ENCODE peak calls at places on chromosomes 7 and 10, in four cellular contexts. M, I, F and Z are unnamed samples.

GRCh38 chr7:110623436-110623835 is 467.5 kb upstream of the LRRN3 start:
- DNase-seq in M (no peak), I (no peak), F (no peak), Z (no peak)

GRCh38 chr10:60170250-60170649 is 219.4 kb downstream of the ANK3 start:
- DNase-seq in M (no peak), I (no peak), F (peak), Z (no peak)

GRCh38 chr10:114869500-114869899 is 47.9 kb downstream of the FHIP2A start:
- DNase-seq in M (no peak), I (no peak), F (no peak), Z (no peak)

GRCh38 chr7:117724898-117725297 is 148.3 kb downstream of the CTTNBP2 start:
- DNase-seq in M (no peak), I (no peak), F (no peak), Z (no peak)

GRCh38 chr10:6171891-6172354 is 30.8 kb upstream of the PFKFB3 start:
- DNase-seq in M (no peak), I (no peak), F (no peak), Z (no peak)

GRCh38 chr7:98467570-98468312 is 66.9 kb upstream of the BAIAP2L1 start:
- DNase-seq in M (no peak), I (peak), F (no peak), Z (no peak)

GRCh38 chr7:102468416-102469350 is 3.9 kb downstream of the LRWD1 start:
- DNase-seq in M (no peak), I (no peak), F (no peak), Z (no peak)

GRCh38 chr10:107275806-107276205 is 111.3 kb upstream of the SORCS1 start:
- DNase-seq in M (no peak), I (no peak), F (no peak), Z (no peak)

GRCh38 chr7:23970193-23970592 is 260.2 kb downstream of the STK31 start:
- DNase-seq in M (no peak), I (no peak), F (no peak), Z (no peak)

GRCh38 chr10:20350509-20350908 is 534.3 kb downstream of the PLXDC2 start:
- DNase-seq in M (no peak), I (no peak), F (no peak), Z (no peak)

GRCh38 chr7:104089622-104090021 is 100.2 kb upstream of the RELN start:
- DNase-seq in M (no peak), I (no peak), F (no peak), Z (no peak)

GRCh38 chr7:73904219-73905136 is 43.5 kb downstream of the TMEM270 start:
- DNase-seq in M (no peak), I (no peak), F (no peak), Z (peak)

GRCh38 chr7:69198250-69198649 is 400.0 kb upstream of the AUTS2 start:
- DNase-seq in M (no peak), I (no peak), F (no peak), Z (no peak)

GRCh38 chr7:149856-150636 is 42.3 kb upstream of the FAM20C start:
- DNase-seq in M (no peak), I (peak), F (no peak), Z (peak)

GRCh38 chr10:86880971-86881370 is 76.4 kb downstream of the MMRN2 start:
- DNase-seq in M (no peak), I (no peak), F (no peak), Z (no peak)

GRCh38 chr10:113056468-113057021 is 106.5 kb downstream of the TCF7L2 start:
- DNase-seq in M (no peak), I (no peak), F (no peak), Z (no peak)

GRCh38 chr10:86642499-86642898 is 11.8 kb upstream of the OPN4 start:
- DNase-seq in M (no peak), I (no peak), F (peak), Z (peak)

GRCh38 chr10:110226926-110227641 is 19.7 kb downstream of the MXI1 start:
- DNase-seq in M (no peak), I (peak), F (peak), Z (no peak)

GRCh38 chr10:129725890-129726631 is 238.0 kb downstream of the EBF3 start:
- DNase-seq in M (no peak), I (no peak), F (no peak), Z (no peak)

GRCh38 chr7:2934984-2935740 is 91.1 kb upstream of the GNA12 start:
- DNase-seq in M (no peak), I (peak), F (no peak), Z (peak)

GRCh38 chr7:133026210-133026859 is 55.6 kb downstream of the CHCHD3 start:
- DNase-seq in M (no peak), I (no peak), F (no peak), Z (no peak)

GRCh38 chr10:15345450-15345849 is 25.6 kb downstream of the FAM171A1 start:
- DNase-seq in M (no peak), I (no peak), F (no peak), Z (peak)

GRCh38 chr7:15309891-15310290 is 251.9 kb downstream of the AGMO start:
- DNase-seq in M (no peak), I (no peak), F (no peak), Z (no peak)

GRCh38 chr7:15308831-15309230 is 253.0 kb downstream of the AGMO start:
- DNase-seq in M (no peak), I (no peak), F (no peak), Z (no peak)

GRCh38 chr7:15306286-15306685 is 255.5 kb downstream of the AGMO start:
- DNase-seq in M (no peak), I (no peak), F (no peak), Z (no peak)

GRCh38 chr7:15303357-15303756 is 258.5 kb downstream of the AGMO start:
- DNase-seq in M (no peak), I (no peak), F (no peak), Z (no peak)

DNA sequence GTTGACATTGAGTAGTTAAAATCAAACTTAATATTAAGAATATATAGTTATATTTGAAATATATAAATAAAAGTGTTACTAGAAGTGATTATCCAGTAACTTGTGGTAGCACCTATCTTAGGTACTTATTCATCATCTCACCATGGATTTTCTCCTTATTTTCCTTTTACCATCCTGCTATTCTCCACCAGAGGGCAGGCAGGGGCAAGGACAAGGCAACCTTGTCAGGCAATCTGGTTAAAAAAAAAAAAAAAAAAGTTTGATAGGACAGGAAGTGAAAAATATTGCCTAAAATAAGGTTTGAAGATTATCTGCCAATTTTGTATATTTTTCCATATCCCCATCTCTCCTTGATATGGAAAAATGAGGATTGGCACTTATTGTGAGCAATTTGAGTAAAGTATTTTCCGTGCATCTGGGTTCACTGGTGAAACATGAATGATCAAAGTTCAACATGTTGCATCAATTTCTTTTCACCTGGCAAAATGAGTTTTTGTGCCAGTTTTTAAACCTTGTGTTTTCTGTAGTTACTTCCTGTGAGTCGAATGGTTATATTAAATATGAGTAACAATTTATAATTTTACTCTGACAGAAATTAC is 256.7 kb downstream of the AGMO start:
- DNase-seq in M (no peak), I (peak), F (peak), Z (peak)
- TF ChIP-seq TEAD4 in M (no peak), I (no peak), F (no peak), Z (no peak)

DNA sequence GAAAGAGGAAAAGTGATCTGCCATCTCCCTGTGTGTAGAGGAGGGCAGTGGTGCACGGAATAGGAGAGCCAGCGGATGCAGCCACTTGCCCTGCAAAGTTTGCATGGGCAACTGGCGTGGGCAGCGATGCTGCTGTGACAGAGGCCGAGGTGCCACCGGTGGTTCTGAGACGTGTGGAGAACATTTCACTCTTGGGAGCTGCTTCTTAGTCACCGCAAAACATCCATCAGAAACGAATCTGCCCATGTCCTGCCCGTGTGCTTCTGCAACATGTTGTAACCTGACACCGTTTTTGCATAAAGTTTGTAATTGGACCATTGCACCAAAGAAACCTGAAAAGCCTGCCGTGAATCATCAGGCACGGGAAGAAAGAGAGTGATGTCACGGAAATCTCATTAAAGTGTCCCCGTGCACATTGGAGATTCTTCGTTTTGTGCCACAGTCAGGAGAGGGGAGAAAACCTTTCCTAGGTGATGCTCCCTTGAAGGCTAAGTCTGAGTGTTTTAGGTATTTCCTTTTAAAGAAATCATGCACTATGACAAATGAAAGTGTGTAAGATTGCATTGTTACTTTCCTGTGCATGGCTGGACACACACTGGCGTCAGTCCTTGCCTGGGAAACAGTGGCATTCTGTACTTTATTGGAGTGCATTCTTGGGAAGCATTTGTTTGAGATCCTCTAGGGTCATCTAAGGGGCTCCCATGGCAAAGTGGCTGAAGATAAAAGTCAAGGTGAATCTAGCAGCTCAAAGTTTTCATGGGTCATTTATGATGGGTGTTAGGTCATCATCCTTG is 302.6 kb downstream of the KLF6 start:
- DNase-seq in M (no peak), I (no peak), F (peak), Z (no peak)
- TF ChIP-seq TEAD4 in M (no peak), I (no peak), F (no peak), Z (no peak)

GRCh38 chr10:94133239-94133638 is 139.5 kb downstream of the PLCE1 start:
- DNase-seq in M (no peak), I (no peak), F (no peak), Z (peak)
- TF ChIP-seq TEAD4 in M (no peak), I (no peak), F (no peak), Z (no peak)

DNA sequence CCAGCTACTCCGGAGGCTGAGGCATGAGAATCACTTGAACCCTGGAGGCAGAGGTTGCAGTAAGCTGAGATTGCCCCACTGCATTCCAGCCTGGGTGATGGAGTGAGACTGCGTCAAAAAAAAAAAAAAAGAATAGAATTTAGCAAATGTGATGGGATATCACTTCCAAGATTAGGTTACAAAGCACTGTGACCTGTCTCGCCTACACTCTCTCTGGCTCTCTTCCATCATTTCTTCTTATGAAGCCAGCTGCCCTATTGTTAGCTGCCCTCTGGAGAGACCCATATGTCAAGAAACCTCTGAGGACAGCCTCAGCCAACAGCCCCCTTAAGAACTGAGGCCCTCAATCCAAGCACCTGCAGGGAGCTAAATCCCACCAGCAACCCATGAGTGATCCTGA is 28.2 kb downstream of the ARHGAP21 start:
- DNase-seq in M (no peak), I (no peak), F (no peak), Z (no peak)
- TF ChIP-seq TEAD4 in M (no peak), I (no peak), F (no peak), Z (no peak)

GRCh38 chr7:134831862-134832261 is 52.4 kb downstream of the CALD1 start:
- DNase-seq in M (no peak), I (no peak), F (peak), Z (no peak)

GRCh38 chr7:134828361-134828760 is 48.9 kb downstream of the CALD1 start:
- DNase-seq in M (no peak), I (no peak), F (no peak), Z (no peak)

GRCh38 chr7:134827889-134828288 is 48.5 kb downstream of the CALD1 start:
- DNase-seq in M (no peak), I (no peak), F (no peak), Z (no peak)

GRCh38 chr7:134827436-134827835 is 48.0 kb downstream of the CALD1 start:
- DNase-seq in M (no peak), I (no peak), F (no peak), Z (no peak)

GRCh38 chr7:134829381-134829986 is 50.0 kb downstream of the CALD1 start:
- DNase-seq in M (no peak), I (no peak), F (no peak), Z (peak)
- TF ChIP-seq TEAD4 in M (no peak), I (no peak), F (no peak), Z (no peak)

DNA sequence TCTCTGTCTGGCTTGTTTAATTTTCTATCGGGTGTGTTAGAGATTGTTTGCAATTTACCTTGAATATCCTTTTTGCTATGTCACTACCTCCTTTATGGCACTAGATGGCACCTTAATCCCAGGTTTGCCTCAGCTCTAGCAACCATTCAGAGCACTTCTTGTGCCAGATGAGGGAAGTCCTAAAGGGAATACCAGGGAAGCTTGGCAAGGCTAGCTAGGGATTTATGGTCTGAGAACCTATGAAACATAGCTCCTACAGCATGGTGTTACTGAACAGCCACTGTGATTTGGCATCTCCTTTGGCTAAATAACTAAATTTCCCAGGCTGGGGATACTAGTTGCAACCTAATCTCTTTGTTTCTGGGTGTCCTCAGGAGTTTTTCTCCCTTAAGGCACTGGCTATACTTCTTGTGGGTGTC is 69.0 kb upstream of the VOPP1 start:
- DNase-seq in M (peak), I (peak), F (peak), Z (peak)
- TF ChIP-seq TEAD4 in M (peak), I (no peak), F (no peak), Z (no peak)

DNA sequence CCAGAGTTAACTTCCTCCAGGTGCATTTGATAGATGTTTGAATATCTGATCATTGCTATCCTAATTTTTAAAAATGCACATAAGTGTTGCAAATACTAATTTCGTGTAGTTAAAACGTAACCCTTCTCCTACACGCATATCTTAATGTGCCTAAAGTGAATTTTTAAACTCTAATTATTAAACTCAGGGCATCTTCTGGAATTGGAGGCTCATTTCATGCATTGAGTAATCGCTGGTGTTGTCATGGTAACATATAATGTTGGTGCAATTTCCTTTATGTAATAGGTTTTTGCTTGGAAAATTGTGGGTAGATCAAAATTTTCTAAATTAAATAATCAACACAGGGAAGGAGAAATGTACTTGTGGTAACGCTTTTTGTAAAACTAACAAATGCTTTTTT is 56.2 kb downstream of the ARMC3 start:
- DNase-seq in M (no peak), I (no peak), F (no peak), Z (no peak)
- TF ChIP-seq TEAD4 in M (no peak), I (no peak), F (no peak), Z (no peak)

DNA sequence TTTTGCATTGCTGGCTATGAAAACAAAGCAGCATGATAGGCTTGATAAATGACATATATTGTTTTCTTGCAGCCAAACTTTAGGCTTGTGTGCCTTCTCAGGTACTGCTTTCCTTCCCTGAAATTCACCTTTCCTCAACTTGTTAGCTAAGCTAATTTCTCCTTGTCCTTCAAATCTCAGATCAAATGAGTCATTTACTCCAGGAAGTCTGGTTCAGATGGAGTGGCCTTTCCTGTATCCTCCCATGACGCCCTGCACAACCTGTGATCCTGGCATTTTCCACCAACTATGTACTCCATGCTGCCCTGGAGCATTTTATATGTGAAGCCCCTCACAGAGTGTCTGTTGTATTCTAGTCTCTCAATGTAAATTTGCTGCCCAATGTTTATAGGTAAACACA is 27.7 kb upstream of the ZNF438 start:
- DNase-seq in M (no peak), I (no peak), F (no peak), Z (no peak)
- TF ChIP-seq TEAD4 in M (no peak), I (no peak), F (no peak), Z (no peak)